ENCODE peak calls at places on chromosomes 2 and 18, in nine cellular contexts. A is stomach, X is prostate gland, Z is testis, O is H9, C is epithelial cell of esophagus, H is tibial nerve, V is A549, Q is cardiac muscle cell. F is an unnamed sample.

GRCh38 chr2:42463570-42463969 is 30.2 kb downstream of the KCNG3 start:
- DNase-seq in A (no peak), X (no peak), Z (no peak), O (no peak), C (no peak), H (no peak), V (no peak), Q (no peak), F (no peak)

GRCh38 chr2:201768918-201769317 is 11.8 kb downstream of the ALS2 start:
- DNase-seq in A (no peak), X (no peak), Z (no peak), O (no peak), C (no peak), H (no peak), V (no peak), Q (no peak), F (no peak)

GRCh38 chr2:149488719-149489440 is 98.7 kb downstream of the MMADHC start:
- DNase-seq in A (no peak), X (no peak), Z (peak; percentile 24), O (no peak), C (no peak), H (no peak), V (no peak), Q (no peak), F (no peak)

GRCh38 chr2:119426801-119427395 is 4.8 kb upstream of the TMEM37 start:
- DNase-seq in A (peak; percentile 89), X (no peak), Z (peak; percentile 79), O (peak; percentile 29), C (peak; percentile 26), H (peak; percentile 75), V (peak; percentile 38), Q (no peak), F (peak; percentile 62)

GRCh38 chr2:196914867-196915465 is 11.5 kb downstream of the PGAP1 start:
- DNase-seq in A (no peak), X (no peak), Z (no peak), O (no peak), C (peak; percentile 17), H (no peak), V (no peak), Q (no peak), F (no peak)

GRCh38 chr2:45438872-45439665 is 172.0 kb downstream of the SRBD1 start:
- DNase-seq in A (no peak), X (no peak), Z (no peak), O (no peak), C (no peak), H (no peak), V (no peak), Q (no peak), F (no peak)

GRCh38 chr2:12702661-12703121 is 14.0 kb upstream of the TRIB2 start:
- DNase-seq in A (no peak), X (no peak), Z (no peak), O (no peak), C (peak; percentile 92), H (peak; percentile 44), V (no peak), Q (no peak), F (no peak)

GRCh38 chr2:72033636-72034035 is 114.0 kb downstream of the CYP26B1 start:
- DNase-seq in A (no peak), X (no peak), Z (no peak), O (no peak), C (no peak), H (peak; percentile 47), V (no peak), Q (no peak), F (no peak)

GRCh38 chr2:239273280-239274234 is 127.3 kb downstream of the HDAC4 start:
- DNase-seq in A (peak; percentile 26), X (no peak), Z (peak; percentile 12), O (no peak), C (no peak), H (no peak), V (no peak), Q (no peak), F (peak; percentile 60)
- TF ChIP-seq CTCF in A (no peak), X (no peak), Z (no peak), O (no peak), C (no peak), H (no peak), V (no peak), Q (no peak), F (no peak)

GRCh38 chr18:37362158-37362890 is 203.3 kb downstream of the CELF4 start:
- DNase-seq in A (no peak), X (no peak), Z (peak; percentile 44), O (peak; percentile 88), C (no peak), H (no peak), V (no peak), Q (no peak), F (no peak)

GRCh38 chr18:37364237-37364636 is 201.4 kb downstream of the CELF4 start:
- DNase-seq in A (peak; percentile 77), X (peak; percentile 49), Z (peak; percentile 84), O (no peak), C (no peak), H (no peak), V (no peak), Q (peak; percentile 56), F (no peak)

GRCh38 chr18:37368110-37368812 is 197.3 kb downstream of the CELF4 start:
- DNase-seq in A (no peak), X (peak; percentile 40), Z (no peak), O (no peak), C (no peak), H (no peak), V (no peak), Q (no peak), F (no peak)
- TF ChIP-seq CTCF in A (no peak), X (no peak), Z (no peak), O (no peak), C (no peak), H (no peak), V (no peak), Q (no peak), F (no peak)

DNA sequence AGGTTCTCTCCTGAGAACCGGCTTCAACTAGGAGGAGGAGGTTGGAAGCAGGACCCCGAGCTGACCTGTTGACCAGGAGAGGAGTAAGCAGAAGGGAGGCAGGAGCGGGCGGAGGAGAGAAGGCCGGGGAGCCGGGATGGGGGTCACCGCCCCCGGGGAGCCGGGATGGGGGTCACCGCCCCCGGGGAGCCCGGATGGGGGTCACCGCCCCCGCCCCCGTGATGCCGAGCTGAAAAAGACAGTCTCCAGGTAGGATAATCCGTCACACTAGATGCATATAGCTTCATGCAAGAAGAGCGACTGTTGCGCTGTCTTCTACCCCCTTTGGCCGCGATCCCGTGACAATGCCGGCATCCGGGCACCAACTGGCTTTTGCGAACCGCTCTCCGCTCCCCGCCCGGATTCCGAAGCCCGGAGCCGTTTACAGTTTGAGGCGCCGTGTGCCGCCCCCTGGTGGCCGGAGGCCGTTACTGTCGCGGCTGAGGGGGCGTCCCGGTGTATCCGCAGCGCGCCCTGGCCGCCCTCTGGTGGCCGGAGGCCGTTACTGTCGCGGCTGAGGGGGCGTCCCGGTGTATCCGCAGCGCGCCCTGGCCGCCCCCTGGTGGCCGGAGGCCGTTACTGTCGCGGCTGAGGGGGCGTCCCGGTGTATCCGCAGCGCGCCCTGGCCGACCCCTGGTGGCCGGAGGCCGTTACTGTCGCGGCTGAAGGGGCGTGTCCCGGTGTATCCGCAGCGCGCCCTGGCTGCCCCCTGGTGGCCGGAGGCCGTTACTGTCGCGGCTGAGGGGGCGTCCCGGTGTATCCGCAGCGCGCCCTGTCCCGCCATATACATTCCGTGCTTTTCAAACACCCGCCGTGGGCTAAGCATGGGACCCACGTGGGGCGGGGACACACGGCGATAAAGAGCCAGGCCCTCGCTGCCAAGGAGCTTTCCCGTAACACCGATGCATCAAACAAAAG is 89.6 kb downstream of the ACTR3 start:
- DNase-seq in A (no peak), X (no peak), Z (peak; percentile 76), O (peak; percentile 70), C (no peak), H (no peak), V (peak; percentile 46), Q (no peak), F (no peak)
- TF ChIP-seq CTCF in A (peak; percentile 65), X (no peak), Z (peak; percentile 54), O (peak; percentile 89), C (peak; percentile 17), H (no peak), V (peak; percentile 32), Q (peak; percentile 53), F (peak; percentile 72)

DNA sequence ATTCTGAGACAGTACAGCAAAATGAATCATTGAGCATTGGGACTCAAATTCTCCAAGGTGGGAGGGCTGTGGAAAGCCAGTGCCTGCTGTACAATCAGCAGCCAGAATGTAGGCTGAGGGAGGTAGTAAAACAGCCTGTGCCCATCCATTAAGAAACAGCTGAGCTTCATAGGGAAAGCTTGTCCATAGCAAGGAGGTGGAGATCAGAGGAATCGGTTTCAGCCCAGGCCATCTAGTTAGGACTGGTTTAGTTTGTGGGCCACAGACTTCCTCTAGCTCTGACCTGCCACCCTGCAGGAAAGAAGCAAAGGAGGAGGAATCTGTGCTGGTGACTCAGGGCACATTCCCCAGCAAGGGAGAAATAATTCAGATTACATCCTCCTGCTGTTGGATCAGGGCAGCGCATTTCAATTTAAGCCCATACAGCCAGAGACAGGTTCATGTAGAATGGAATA is 333.4 kb downstream of the SETBP1 start:
- DNase-seq in A (no peak), X (no peak), Z (no peak), O (peak; percentile 60), C (peak; percentile 84), H (no peak), V (peak; percentile 61), Q (no peak), F (no peak)
- TF ChIP-seq CTCF in A (no peak), X (no peak), Z (no peak), O (peak; percentile 37), C (peak; percentile 48), H (no peak), V (peak; percentile 17), Q (peak; percentile 43), F (peak; percentile 47)

DNA sequence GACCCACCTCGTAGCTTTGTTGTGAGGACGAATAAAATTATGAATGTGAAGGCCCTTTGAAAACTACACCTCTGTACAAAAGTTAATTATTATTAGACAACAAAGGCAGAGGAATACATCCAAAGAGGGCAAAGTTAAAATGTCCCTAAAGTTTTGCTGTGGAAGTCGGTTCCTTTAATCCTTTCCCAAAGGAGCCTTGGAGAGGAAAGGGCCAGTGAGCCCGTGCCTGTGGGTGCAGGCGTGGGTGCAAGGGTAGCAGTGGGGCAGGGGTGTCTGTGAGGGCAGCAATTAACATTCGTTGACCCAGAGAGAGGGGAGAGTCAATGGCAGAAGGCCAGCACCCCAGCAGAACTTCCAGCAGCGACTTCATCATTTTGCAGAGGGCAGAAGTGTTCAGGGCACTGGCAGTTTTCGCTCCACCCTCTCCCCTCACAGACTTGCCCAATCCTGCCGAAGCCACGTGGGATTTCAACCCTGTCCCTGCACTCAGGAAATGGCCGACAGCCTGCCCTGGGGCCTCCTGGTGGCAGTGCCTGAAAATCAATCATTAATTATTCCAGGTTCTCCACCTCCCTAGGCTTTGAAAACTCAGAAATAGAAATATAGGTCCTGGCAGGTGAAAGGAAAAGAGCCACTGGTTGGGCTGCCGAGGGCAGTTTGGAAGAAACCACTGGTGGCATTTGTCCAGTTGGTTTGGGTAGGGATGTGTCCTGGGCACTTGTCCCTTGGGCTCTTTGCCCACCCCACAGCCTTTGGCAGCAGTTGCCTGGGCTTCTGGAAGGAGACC is 4.2 kb upstream of the PAX8 start:
- DNase-seq in A (peak; percentile 80), X (peak; percentile 26), Z (no peak), O (peak; percentile 51), C (peak; percentile 50), H (peak; percentile 20), V (peak; percentile 94), Q (no peak), F (no peak)
- TF ChIP-seq CTCF in A (peak; percentile 27), X (no peak), Z (peak; percentile 14), O (peak; percentile 40), C (peak; percentile 27), H (peak; percentile 10), V (peak; percentile 35), Q (peak; percentile 15), F (peak; percentile 50)

F was measured in type B pancreatic cell.